ENCODE peak calls at places on chromosomes 13 and 19, in ten cellular contexts. G is cardiac muscle cell, O is endodermal cell, L is heart left ventricle, D is hepatocyte, W is right cardiac atrium, Q is BE2C, S is mucosa of descending colon, A is PC-3, E is colonic mucosa. J is an unnamed sample. For H3K4me1 and H3K9me3, the result is how much of the 10 kb centered on the place peaks cover.

GRCh38 chr13:27079421-27079958 is 92.1 kb downstream of the USP12 start:
- DNase-seq in G (peak), O (peak), L (no peak), D (no peak), W (no peak), Q (no peak), S (no peak), A (no peak), E (no peak), J (peak)

GRCh38 chr13:20685042-20685441 is 18.5 kb upstream of the IL17D start:
- DNase-seq in G (no peak), O (no peak), L (no peak), D (no peak), W (no peak), Q (no peak), S (no peak), A (no peak), E (no peak), J (no peak)

GRCh38 chr19:10305139-10305806 is 4.3 kb downstream of the ZGLP1 start:
- DNase-seq in G (peak), O (no peak), L (no peak), D (no peak), W (peak), Q (no peak), S (no peak), A (no peak), E (no peak), J (peak)

GRCh38 chr13:105920375-105920774 is 615.1 kb downstream of the EFNB2 start:
- DNase-seq in G (peak), O (no peak), L (no peak), D (peak), W (no peak), Q (no peak), S (no peak), A (peak), E (peak), J (peak)

GRCh38 chr13:32001392-32001768 is 30.2 kb upstream of the FRY start:
- DNase-seq in G (peak), O (peak), L (no peak), D (peak), W (no peak), Q (no peak), S (no peak), A (peak), E (no peak), J (peak)

GRCh38 chr13:33016414-33017409 is at the start of gene KL:
- DNase-seq in G (peak), O (peak), L (peak), D (peak), W (peak), Q (peak), S (peak), A (no peak), E (peak), J (peak)

GRCh38 chr19:2474232-2475017 is 1.5 kb upstream of the GADD45B start:
- DNase-seq in G (peak), O (peak), L (peak), D (peak), W (peak), Q (peak), S (peak), A (peak), E (peak), J (peak)

GRCh38 chr19:57362997-57363705 is at the start of the genes TRAPPC2B and ZNF547:
- DNase-seq in G (peak), O (peak), L (peak), D (peak), W (peak), Q (peak), S (peak), A (peak), E (peak), J (peak)

GRCh38 chr13:110418944-110419343 is 111.9 kb downstream of the COL4A2 start:
- DNase-seq in G (no peak), O (no peak), L (no peak), D (no peak), W (peak), Q (no peak), S (no peak), A (no peak), E (no peak), J (no peak)

GRCh38 chr13:29105779-29106178 is 285.6 kb downstream of the MTUS2 start:
- DNase-seq in G (no peak), O (peak), L (no peak), D (peak), W (no peak), Q (peak), S (no peak), A (no peak), E (no peak), J (no peak)

GRCh38 chr13:65595881-65596280 is 1634.3 kb downstream of the PCDH9 start:
- DNase-seq in G (peak), O (no peak), L (no peak), D (no peak), W (no peak), Q (no peak), S (no peak), A (no peak), E (no peak), J (peak)

GRCh38 chr13:51432576-51432975 is 20.3 kb downstream of the INTS6 start:
- DNase-seq in G (no peak), O (no peak), L (no peak), D (no peak), W (no peak), Q (no peak), S (no peak), A (no peak), E (no peak), J (no peak)

GRCh38 chr19:18464646-18465045 is 26.7 kb upstream of the ISYNA1 start:
- DNase-seq in G (peak), O (no peak), L (no peak), D (peak), W (peak), Q (no peak), S (no peak), A (peak), E (peak), J (peak)

GRCh38 chr19:49145485-49146407 is 9.4 kb downstream of the HRC start:
- DNase-seq in G (peak), O (peak), L (peak), D (peak), W (peak), Q (peak), S (peak), A (peak), E (peak), J (peak)

GRCh38 chr19:10328558-10329429 is 4.5 kb downstream of the RAVER1 start:
- DNase-seq in G (no peak), O (no peak), L (no peak), D (no peak), W (no peak), Q (no peak), S (no peak), A (no peak), E (no peak), J (no peak)

GRCh38 chr19:54199401-54199800 is 1.3 kb upstream of the RPS9 start:
- DNase-seq in G (no peak), O (no peak), L (no peak), D (no peak), W (no peak), Q (no peak), S (no peak), A (no peak), E (no peak), J (no peak)
- H3K4me3 ChIP-seq in G (no peak), O (no peak), L (no peak), D (no peak), W (no peak), Q (no peak), S (no peak), A (no peak), E (no peak), J (no peak)

GRCh38 chr13:41056996-41057711 is 4.2 kb upstream of the WBP4 start:
- DNase-seq in G (no peak), O (no peak), L (no peak), D (no peak), W (no peak), Q (no peak), S (no peak), A (no peak), E (no peak), J (no peak)

GRCh38 chr13:41054212-41054877 is 7.0 kb upstream of the WBP4 start:
- DNase-seq in G (peak), O (no peak), L (no peak), D (peak), W (no peak), Q (peak), S (no peak), A (peak), E (peak), J (peak)

GRCh38 chr13:41054919-41055619 is 6.2 kb upstream of the WBP4 start:
- DNase-seq in G (no peak), O (peak), L (no peak), D (peak), W (no peak), Q (no peak), S (no peak), A (no peak), E (no peak), J (no peak)

GRCh38 chr13:41058229-41059070 is 2.9 kb upstream of the WBP4 start:
- DNase-seq in G (no peak), O (no peak), L (no peak), D (no peak), W (no peak), Q (no peak), S (no peak), A (no peak), E (no peak), J (no peak)

GRCh38 chr13:41056194-41056593 is 5.1 kb upstream of the WBP4 start:
- DNase-seq in G (no peak), O (no peak), L (no peak), D (no peak), W (no peak), Q (no peak), S (no peak), A (no peak), E (no peak), J (no peak)
- H3K4me1 ChIP-seq in G (under half), O (under half), L (half or more), D (under half), W (under half), Q (under half), S (half or more), A (under half), E (under half), J (half or more)

DNA sequence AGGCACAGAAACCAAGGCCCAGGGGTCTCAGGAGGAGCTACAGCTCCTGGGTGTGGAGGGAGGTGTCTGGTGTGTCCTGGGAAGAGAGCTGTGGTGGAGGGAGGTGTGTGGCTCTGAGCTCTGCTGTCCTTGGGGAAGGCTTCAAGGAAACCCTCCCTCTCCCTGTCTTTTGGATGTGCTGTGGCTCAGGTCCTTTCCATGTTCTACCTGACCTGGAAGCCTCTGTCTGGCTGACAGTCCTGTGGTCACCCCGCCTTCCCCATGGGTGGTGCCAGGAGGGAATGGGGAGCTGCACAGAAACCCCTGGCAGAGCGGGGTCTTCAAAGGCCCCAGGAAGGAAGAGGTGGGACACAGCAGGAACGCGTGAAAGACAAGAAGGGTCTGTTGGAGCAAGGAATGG is 617 bp upstream of the CEACAM7 start:
- DNase-seq in G (no peak), O (no peak), L (no peak), D (no peak), W (no peak), Q (no peak), S (no peak), A (no peak), E (no peak), J (no peak)
- H3K9me3 ChIP-seq in G (under half), O (under half), L (under half), D (under half), W (under half), Q (under half), S (under half), A (under half), E (under half), J (under half)

DNA sequence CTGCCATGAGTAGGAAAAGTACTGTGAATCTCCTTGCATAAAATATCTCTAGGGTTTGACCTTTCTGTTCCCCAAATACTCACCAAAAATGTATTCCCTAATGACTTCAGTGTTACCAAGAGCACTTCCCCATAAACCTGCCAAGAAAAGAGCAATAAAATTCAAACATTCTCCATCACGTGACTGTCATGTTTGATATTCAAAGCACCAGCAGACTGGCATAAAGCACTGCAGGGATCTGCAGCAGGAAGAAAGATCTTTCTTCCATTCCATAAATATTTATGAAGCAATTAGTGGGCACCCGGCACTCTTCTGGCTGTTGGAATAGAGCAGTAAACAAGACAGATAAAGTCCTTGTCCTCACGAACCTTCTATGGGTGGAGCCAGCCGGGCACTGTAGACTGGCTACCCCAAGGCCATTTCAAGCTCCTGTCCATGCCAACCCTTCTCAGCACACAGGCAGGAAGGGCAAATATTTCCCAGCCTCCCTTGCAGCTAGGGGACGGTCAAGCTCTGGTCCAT is 20.3 kb downstream of the PLA2G4C start:
- DNase-seq in G (no peak), O (no peak), L (no peak), D (no peak), W (no peak), Q (no peak), S (no peak), A (no peak), E (peak), J (no peak)
- H3K4me3 ChIP-seq in G (no peak), O (no peak), L (no peak), D (no peak), W (no peak), Q (no peak), S (no peak), A (no peak), E (no peak), J (no peak)

DNA sequence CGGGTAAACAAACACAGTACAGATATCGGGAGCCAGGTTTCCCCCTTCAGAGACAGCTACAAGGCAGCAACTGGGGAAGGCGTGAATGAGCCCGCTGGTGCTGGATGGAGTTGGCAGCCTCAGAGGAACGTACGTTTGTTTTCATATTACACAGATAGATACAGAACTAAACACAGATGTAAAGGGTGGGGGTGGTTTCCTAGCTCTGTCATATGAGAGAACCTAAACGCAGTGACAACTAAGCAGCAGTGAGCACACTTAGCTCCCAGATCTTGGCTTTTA is 32.8 kb downstream of the MLLT1 start:
- DNase-seq in G (no peak), O (no peak), L (no peak), D (no peak), W (no peak), Q (no peak), S (no peak), A (no peak), E (no peak), J (no peak)
- H3K4me1 ChIP-seq in G (under half), O (under half), L (half or more), D (under half), W (under half), Q (under half), S (under half), A (under half), E (under half), J (under half)

GRCh38 chr13:48478401-48478800 is 54.5 kb downstream of the RCBTB2 start:
- DNase-seq in G (no peak), O (no peak), L (no peak), D (no peak), W (no peak), Q (no peak), S (no peak), A (no peak), E (no peak), J (peak)

GRCh38 chr13:48476674-48477073 is 56.2 kb downstream of the RCBTB2 start:
- DNase-seq in G (no peak), O (no peak), L (no peak), D (no peak), W (no peak), Q (no peak), S (no peak), A (no peak), E (no peak), J (no peak)

GRCh38 chr13:48477191-48477855 is 55.6 kb downstream of the RCBTB2 start:
- DNase-seq in G (no peak), O (no peak), L (no peak), D (no peak), W (no peak), Q (no peak), S (no peak), A (no peak), E (no peak), J (no peak)

GRCh38 chr13:48475230-48475629 is 57.6 kb downstream of the RCBTB2 start:
- DNase-seq in G (no peak), O (no peak), L (no peak), D (no peak), W (no peak), Q (no peak), S (no peak), A (no peak), E (no peak), J (no peak)

DNA sequence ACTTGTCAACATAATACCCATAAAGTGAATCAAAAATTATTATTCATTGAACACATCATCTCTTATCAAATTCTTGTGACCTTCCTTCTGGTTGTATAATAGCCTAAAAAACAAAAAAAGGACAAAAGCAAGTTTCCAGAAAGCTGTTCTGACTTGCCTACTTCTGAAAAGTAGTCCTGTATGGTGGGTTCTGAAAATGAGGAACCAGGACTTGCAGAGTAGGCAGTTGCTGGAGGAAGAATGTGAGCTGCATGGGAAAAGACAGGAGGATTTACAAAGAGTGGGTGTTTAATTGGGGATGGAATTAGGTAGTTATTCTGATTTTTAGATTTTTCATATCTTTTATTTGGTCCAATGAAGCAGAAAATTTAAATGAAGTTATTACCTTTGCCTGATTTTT is 56.7 kb downstream of the RCBTB2 start:
- DNase-seq in G (no peak), O (no peak), L (no peak), D (no peak), W (no peak), Q (no peak), S (no peak), A (no peak), E (no peak), J (peak)
- H3K9me3 ChIP-seq in G (under half), O (under half), L (under half), D (under half), W (under half), Q (under half), S (under half), A (under half), E (under half), J (under half)

GRCh38 chr19:46297700-46298476 is 1.0 kb downstream of the HIF3A start:
- DNase-seq in G (peak), O (peak), L (peak), D (peak), W (peak), Q (peak), S (peak), A (no peak), E (peak), J (peak)
- H3K4me3 ChIP-seq in G (peak), O (peak), L (peak), D (peak), W (peak), Q (no peak), S (no peak), A (no peak), E (peak), J (peak)

GRCh38 chr19:34141036-34141435 is 31.3 kb upstream of the LSM14A start:
- DNase-seq in G (no peak), O (no peak), L (no peak), D (no peak), W (no peak), Q (no peak), S (no peak), A (no peak), E (no peak), J (no peak)
- H3K4me1 ChIP-seq in G (under half), O (under half), L (under half), D (under half), W (under half), Q (under half), S (under half), A (under half), E (under half), J (under half)

J was measured in adipocyte.